ENCODE peak calls at places on chromosomes 7 and 10, in nine cellular contexts. I, X, K, Q, Y, Z, M, C and S are unnamed samples.

GRCh38 chr10:6542999-6543430 is 37.1 kb downstream of the PRKCQ start:
- DNase-seq in C (no peak), Y (no peak), K (no peak), M (no peak), Q (no peak), I (no peak), Z (no peak), X (no peak), S (peak)

GRCh38 chr10:60821661-60822060 is 43.4 kb downstream of the CDK1 start:
- DNase-seq in Z (no peak), Q (no peak), X (no peak), Y (no peak), I (no peak), M (no peak), C (peak), K (no peak), S (no peak)

GRCh38 chr10:88106348-88106747 is 242.9 kb downstream of the PTEN start:
- DNase-seq in X (no peak), I (no peak), C (no peak), Y (no peak), Z (no peak), Q (no peak), M (no peak), K (no peak), S (no peak)

GRCh38 chr10:77147871-77148270 is 489.7 kb downstream of the KCNMA1 start:
- DNase-seq in K (no peak), Z (no peak), X (no peak), Q (no peak), M (no peak), I (no peak), C (no peak), Y (no peak), S (no peak)

GRCh38 chr7:40839881-40840280 is 705.1 kb downstream of the SUGCT start:
- DNase-seq in Q (peak), Y (peak), I (no peak), K (peak), X (no peak), C (peak), M (peak), Z (no peak), S (no peak)

GRCh38 chr7:148334959-148335577 is 255.5 kb upstream of the C7orf33 start:
- DNase-seq in M (peak), Q (peak), K (peak), Z (no peak), I (no peak), Y (peak), X (peak), C (no peak), S (no peak)

GRCh38 chr7:8365499-8366110 is 67.8 kb upstream of the NXPH1 start:
- DNase-seq in Z (no peak), K (no peak), Q (no peak), I (no peak), Y (no peak), X (no peak), C (no peak), M (no peak), S (no peak)

GRCh38 chr10:33657154-33657900 is 322.9 kb upstream of the NRP1 start:
- DNase-seq in I (peak), K (peak), Q (peak), Z (no peak), Y (peak), C (peak), X (peak), M (peak), S (no peak)

GRCh38 chr7:150357277-150357676 is 11.3 kb upstream of the REPIN1 start:
- DNase-seq in I (no peak), X (no peak), K (no peak), M (no peak), C (no peak), Z (no peak), Q (no peak), Y (no peak), S (peak)

GRCh38 chr7:91240546-91240945 is 23.7 kb upstream of the FZD1 start:
- DNase-seq in M (no peak), Y (peak), X (peak), Z (no peak), Q (peak), C (peak), K (peak), I (peak), S (no peak)

GRCh38 chr10:12965571-12965970 is 35.9 kb downstream of the CCDC3 start:
- DNase-seq in Y (no peak), Z (peak), I (no peak), C (peak), M (no peak), Q (no peak), K (no peak), X (no peak), S (no peak)

GRCh38 chr7:1512781-1513656 is 8.8 kb upstream of the INTS1 start:
- DNase-seq in K (peak), I (peak), Q (peak), Z (no peak), M (peak), X (no peak), C (peak), Y (peak), S (peak)

GRCh38 chr7:31776616-31777015 is 89.6 kb downstream of the PPP1R17 start:
- DNase-seq in K (peak), Q (peak), Z (no peak), I (peak), X (no peak), C (peak), M (peak), Y (peak), S (no peak)

GRCh38 chr10:71378341-71379117 is 18.2 kb upstream of the CDH23 start:
- DNase-seq in M (no peak), Q (no peak), K (no peak), C (no peak), Z (no peak), X (no peak), I (no peak), Y (no peak), S (no peak)

GRCh38 chr10:63664341-63664885 is 143.2 kb downstream of the REEP3 start:
- DNase-seq in K (no peak), Q (no peak), I (no peak), C (no peak), M (no peak), Z (no peak), Y (no peak), X (no peak), S (no peak)

GRCh38 chr10:69218831-69219230 is 1.3 kb upstream of the HKDC1 start:
- DNase-seq in C (no peak), M (no peak), Z (no peak), Y (no peak), K (no peak), Q (no peak), X (no peak), I (no peak), S (no peak)

GRCh38 chr7:117479480-117480224 is at the start of gene CFTR:
- DNase-seq in M (no peak), Q (no peak), I (no peak), C (no peak), K (no peak), Y (no peak), X (no peak), Z (no peak), S (no peak)

GRCh38 chr10:1185911-1186692 is 129.9 kb downstream of the WDR37 start:
- DNase-seq in Q (no peak), K (no peak), Z (no peak), I (no peak), M (no peak), X (no peak), C (no peak), Y (no peak), S (no peak)

GRCh38 chr10:113754125-113754524 is 2.6 kb downstream of the PLEKHS1 start:
- DNase-seq in I (no peak), X (no peak), M (no peak), Z (no peak), Y (no peak), K (no peak), C (no peak), Q (no peak), S (no peak)

GRCh38 chr10:110372656-110373055 is 67.9 kb upstream of the SMNDC1 start:
- DNase-seq in Z (no peak), I (no peak), M (no peak), K (no peak), X (no peak), Y (no peak), C (no peak), Q (no peak), S (no peak)

GRCh38 chr10:3729397-3729796 is 55.6 kb downstream of the KLF6 start:
- DNase-seq in K (peak), C (peak), Q (peak), Z (no peak), I (peak), Y (peak), M (no peak), X (no peak), S (no peak)

GRCh38 chr10:31129261-31129660 is 97.6 kb upstream of the ZNF438 start:
- DNase-seq in C (peak), I (peak), X (peak), Q (peak), Y (peak), K (peak), M (peak), Z (peak), S (peak)

GRCh38 chr7:66146701-66147100 is 32.1 kb downstream of the CRCP start:
- DNase-seq in C (peak), Z (no peak), Y (peak), M (no peak), I (peak), X (no peak), Q (peak), K (peak), S (no peak)

GRCh38 chr7:85068796-85069195 is 118.1 kb downstream of the SEMA3D start:
- DNase-seq in M (peak), Z (no peak), Q (peak), K (peak), Y (peak), X (peak), I (peak), C (peak), S (no peak)

GRCh38 chr7:109003742-109004141 is 434.1 kb downstream of the DNAJB9 start:
- DNase-seq in M (peak), K (peak), Q (peak), Y (peak), Z (no peak), I (no peak), C (no peak), X (no peak), S (no peak)

GRCh38 chr7:158541330-158542010 is 46.2 kb downstream of the PTPRN2 start:
- DNase-seq in Y (no peak), Z (no peak), I (no peak), M (no peak), C (no peak), K (no peak), Q (no peak), X (no peak), S (no peak)

GRCh38 chr10:3803884-3804741 is 19.1 kb upstream of the KLF6 start:
- DNase-seq in Z (no peak), I (no peak), K (no peak), Y (peak), M (no peak), Q (peak), C (peak), X (no peak), S (peak)

GRCh38 chr7:106047818-106048490 is 64.2 kb downstream of the SYPL1 start:
- DNase-seq in X (no peak), Y (no peak), I (no peak), C (no peak), M (no peak), Q (no peak), Z (no peak), K (no peak), S (no peak)

GRCh38 chr10:84825330-84825729 is 496.9 kb downstream of the CCSER2 start:
- DNase-seq in Z (no peak), X (peak), Q (peak), K (peak), M (peak), I (no peak), C (peak), Y (peak), S (no peak)

GRCh38 chr7:108093341-108093740 is 36.8 kb downstream of the LAMB4 start:
- DNase-seq in Q (peak), Z (no peak), M (no peak), C (no peak), K (no peak), X (no peak), Y (peak), I (no peak), S (no peak)

GRCh38 chr10:119726291-119727261 is 726 bp downstream of the INPP5F start:
- DNase-seq in K (no peak), I (no peak), X (no peak), M (no peak), Y (no peak), Z (no peak), C (no peak), Q (no peak), S (no peak)

GRCh38 chr10:46325021-46325420 is 38.2 kb downstream of the ANTXRL start:
- DNase-seq in Q (peak), I (no peak), M (no peak), X (no peak), C (peak), Z (no peak), K (no peak), Y (peak), S (no peak)

DNA sequence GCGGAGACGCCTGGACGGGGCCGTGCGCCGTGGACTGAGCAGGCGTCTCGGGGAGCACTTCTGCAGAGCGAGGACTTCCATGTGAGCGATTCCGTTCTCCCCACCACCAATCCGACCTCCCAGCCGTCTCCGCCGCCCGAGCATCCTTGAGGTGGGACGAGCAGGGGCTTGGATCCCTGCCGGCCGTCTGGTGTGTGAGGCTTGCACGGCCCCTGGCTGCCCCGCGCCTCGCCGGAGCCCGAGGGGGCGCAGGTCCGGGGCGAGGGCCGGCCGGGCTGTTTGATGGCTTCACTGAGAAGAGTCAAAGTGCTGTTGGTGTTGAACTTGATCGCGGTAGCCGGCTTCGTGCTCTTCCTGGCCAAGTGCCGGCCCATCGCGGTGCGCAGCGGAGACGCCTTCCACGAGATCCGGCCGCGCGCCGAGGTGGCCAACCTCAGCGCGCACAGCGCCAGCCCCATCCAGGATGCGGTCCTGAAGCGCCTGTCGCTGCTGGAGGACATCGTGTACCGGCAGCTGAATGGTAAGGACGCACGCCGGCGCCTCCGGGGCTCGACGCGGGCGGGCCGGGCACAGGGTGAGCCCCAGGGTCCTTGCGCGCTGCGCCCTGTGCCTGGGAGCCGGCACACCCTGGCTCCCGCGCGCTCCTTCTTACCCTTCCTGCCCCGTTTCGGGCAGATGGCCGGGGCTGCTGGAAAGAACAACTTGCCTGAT is 732 bp downstream of the GALNT17 start:
- DNase-seq in I (no peak), Z (no peak), Q (peak), Y (peak), K (peak), X (no peak), C (no peak), M (no peak), S (no peak)
- H3K4me3 ChIP-seq in I (no peak), Z (no peak), Q (no peak), Y (peak), K (no peak), X (no peak), C (no peak), M (no peak), S (no peak)

GRCh38 chr10:95183451-95184230 is 10.4 kb upstream of the ACSM6 start:
- DNase-seq in C (peak), X (peak), I (peak), Y (peak), Z (peak), K (peak), M (peak), Q (peak), S (no peak)
- H3K4me3 ChIP-seq in C (peak), X (peak), I (peak), Y (peak), Z (peak), K (peak), M (peak), Q (peak), S (no peak)

GRCh38 chr7:100101016-100101862 is at the start of the genes AP4M1 and MCM7:
- DNase-seq in X (peak), C (peak), M (peak), I (peak), Q (peak), Y (peak), Z (peak), K (peak), S (peak)

GRCh38 chr7:100100420-100101015 is 679 bp downstream of the MCM7 start:
- DNase-seq in M (peak), Z (peak), C (peak), I (peak), Q (peak), K (peak), X (peak), Y (peak), S (peak)

GRCh38 chr7:100098913-100099312 is 2.3 kb downstream of the MCM7 start:
- DNase-seq in M (no peak), X (no peak), Y (no peak), Z (no peak), C (no peak), Q (no peak), I (no peak), K (no peak), S (no peak)

GRCh38 chr7:100102950-100103840 is 1.8 kb downstream of the AP4M1 start:
- DNase-seq in Y (peak), I (peak), K (peak), C (peak), Z (peak), X (peak), Q (peak), M (peak), S (no peak)

DNA sequence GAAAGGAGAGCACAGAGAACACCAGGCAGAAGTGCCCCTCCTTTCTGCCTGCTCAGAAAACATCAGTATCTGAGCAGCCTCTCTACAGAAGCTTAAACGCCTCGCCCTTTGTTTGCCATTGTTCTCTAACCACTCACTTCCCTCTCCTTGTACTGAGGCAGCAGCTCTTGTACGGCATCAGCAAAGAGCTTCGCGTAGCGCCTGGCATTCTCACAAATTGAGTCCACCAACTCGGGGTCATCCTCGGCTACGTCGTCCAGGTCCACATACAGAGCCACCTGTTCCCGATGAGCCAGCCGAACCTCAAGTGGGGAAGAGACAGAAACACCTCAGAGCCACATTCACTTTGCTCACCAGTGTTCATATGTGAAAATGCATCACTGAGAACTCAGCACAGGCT is 1.7 kb downstream of the MCM7 start:
- DNase-seq in C (no peak), K (no peak), X (no peak), Y (no peak), Q (no peak), Z (no peak), M (no peak), I (no peak), S (no peak)
- H3K4me3 ChIP-seq in C (peak), K (peak), X (peak), Y (peak), Q (peak), Z (peak), M (peak), I (peak), S (peak)

DNA sequence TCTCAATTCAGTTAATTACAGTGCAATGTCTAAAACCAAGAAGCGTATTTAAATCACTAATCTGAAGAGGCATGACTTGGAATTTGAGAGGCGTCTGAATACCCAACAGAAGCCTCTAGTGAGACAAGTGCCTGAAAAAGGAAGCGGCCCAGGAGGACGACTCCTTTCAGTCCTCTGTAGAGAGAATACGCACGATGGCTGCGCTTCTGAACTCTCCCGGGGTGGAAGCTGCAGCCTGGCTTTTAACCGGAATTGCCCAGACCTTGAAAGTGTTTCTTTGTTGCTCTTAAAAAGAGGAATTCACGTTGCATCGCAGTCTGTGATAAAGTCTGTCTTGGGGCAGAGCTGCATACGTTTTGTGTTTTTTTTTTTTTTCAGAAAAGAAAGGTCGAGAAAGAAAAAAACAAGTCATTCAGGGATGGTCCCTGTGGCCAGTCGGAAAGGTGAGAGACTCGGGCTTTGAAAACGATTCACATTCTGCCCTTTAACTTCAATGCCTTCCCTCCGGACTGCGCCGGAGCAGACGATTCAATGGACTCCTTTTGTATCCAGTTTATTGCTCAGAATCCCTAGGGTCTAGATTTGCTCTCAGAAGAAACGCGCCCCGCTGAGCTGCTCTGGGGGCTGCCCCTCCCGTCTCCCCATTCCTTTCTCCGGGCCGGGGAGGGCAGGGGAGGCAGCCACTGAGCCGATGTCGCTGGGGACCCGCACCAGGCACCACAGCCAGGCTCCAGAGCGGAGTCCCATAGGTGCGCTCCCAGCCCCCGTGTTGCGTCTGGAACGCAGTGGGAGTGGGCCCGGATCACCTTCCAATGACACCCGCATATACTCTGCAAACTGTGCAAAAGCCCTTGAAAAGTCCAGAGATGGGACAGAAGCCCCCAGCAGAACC is 994 bp upstream of the PTF1A start:
- DNase-seq in M (no peak), Z (no peak), Y (no peak), K (no peak), I (no peak), Q (no peak), C (no peak), X (no peak), S (no peak)
- H3K4me3 ChIP-seq in M (no peak), Z (no peak), Y (no peak), K (no peak), I (no peak), Q (no peak), C (no peak), X (no peak), S (no peak)